ENCODE peak calls at places on chromosomes 16 and 17, in eight cellular contexts. B is mesendoderm; R is mammary epithelial cell; E is central memory CD4-positive, alpha-beta T cell; X is stimulated activated CD4-positive, alpha-beta T cell treated with anti-CD3 and anti-CD28 coated beads, TNF-alpha, amount 100 ng/mL, for 48 hours; U is substantia nigra; M is SK-N-MC; K is amygdala. P is an unnamed sample.

GRCh38 chr17:12395733-12396354 is 269.8 kb upstream of the MYOCD start:
- DNase-seq in K (no peak), R (no peak), U (peak; percentile 0), E (no peak), M (no peak), B (peak; percentile 70), X (no peak), P (no peak)

GRCh38 chr17:20243524-20243923 is 223.8 kb downstream of the LGALS9B start:
- DNase-seq in B (no peak), K (no peak), X (no peak), R (no peak), U (no peak), E (no peak), M (no peak), P (no peak)

GRCh38 chr17:68431661-68432071 is 25.6 kb downstream of the WIPI1 start:
- DNase-seq in B (peak; percentile 59), U (no peak), M (peak; percentile 24), R (no peak), E (peak; percentile 53), X (no peak), K (no peak), P (no peak)

GRCh38 chr17:63592797-63593196 is 7.9 kb upstream of the TACO1 start:
- DNase-seq in U (no peak), B (no peak), E (no peak), K (no peak), R (no peak), M (no peak), X (no peak), P (no peak)

GRCh38 chr16:81335669-81336068 is 20.9 kb downstream of the GAN start:
- DNase-seq in B (no peak), K (no peak), U (no peak), R (no peak), E (no peak), M (no peak), X (no peak), P (no peak)

GRCh38 chr16:67055712-67056487 is 27.0 kb downstream of the CBFB start:
- DNase-seq in E (no peak), K (no peak), R (peak; percentile 97), B (no peak), M (no peak), X (no peak), U (no peak), P (no peak)

GRCh38 chr16:4736546-4736945 is 2.2 kb downstream of the DNAAF8 start:
- DNase-seq in R (no peak), M (no peak), E (no peak), X (no peak), B (no peak), K (no peak), U (no peak), P (no peak)

GRCh38 chr17:67093348-67093747 is 49.0 kb downstream of the CACNG1 start:
- DNase-seq in X (no peak), E (no peak), M (no peak), K (no peak), U (no peak), R (no peak), B (no peak), P (no peak)

GRCh38 chr17:10286324-10286723 is 86.5 kb downstream of the MYH13 start:
- DNase-seq in U (no peak), E (no peak), R (no peak), M (no peak), K (no peak), X (no peak), B (peak; percentile 45), P (no peak)

P was measured in GDM1.